ENCODE peak calls at places on chromosomes 16 and 17, in five cellular contexts. T is AG10803, V is IMR-90, Y is GM23338, A is cardiac muscle cell. F is an unnamed sample.

GRCh38 chr17:8685396-8685795 is 54.9 kb upstream of the MYH10 start:
- DNase-seq in Y (no peak), A (no peak), T (no peak), V (no peak), F (no peak)

GRCh38 chr16:46648656-46649055 is 27.5 kb upstream of the SHCBP1 start:
- DNase-seq in A (peak), V (no peak), T (no peak), Y (peak), F (no peak)

GRCh38 chr16:56938664-56939513 is 6.9 kb downstream of the HERPUD1 start:
- DNase-seq in V (no peak), T (no peak), Y (no peak), A (no peak), F (no peak)

GRCh38 chr17:2593846-2594656 is 597 bp downstream of the PAFAH1B1 start:
- DNase-seq in A (peak), Y (peak), V (peak), T (peak), F (peak)

GRCh38 chr17:58413684-58414083 is 3.6 kb downstream of the RNF43 start:
- DNase-seq in T (no peak), Y (no peak), A (no peak), V (no peak), F (no peak)

GRCh38 chr16:30185683-30186421 is 2.5 kb downstream of the CORO1A start:
- DNase-seq in Y (peak), V (no peak), A (no peak), T (no peak), F (no peak)

GRCh38 chr17:16919663-16920627 is 52.0 kb downstream of the TNFRSF13B start:
- DNase-seq in V (no peak), Y (peak), A (no peak), T (no peak), F (no peak)

GRCh38 chr17:38730526-38731379 is 612 bp downstream of the CISD3 start:
- DNase-seq in Y (peak), A (peak), T (peak), V (peak), F (peak)

GRCh38 chr16:84001726-84002125 is 33.7 kb downstream of the NECAB2 start:
- DNase-seq in V (no peak), Y (no peak), T (no peak), A (no peak), F (no peak)

GRCh38 chr17:57034807-57035754 is 50.0 kb upstream of the AKAP1 start:
- DNase-seq in Y (no peak), T (no peak), V (no peak), A (no peak), F (no peak)

GRCh38 chr17:17351356-17351891 is 48.3 kb downstream of the NT5M start:
- DNase-seq in Y (no peak), A (no peak), V (no peak), T (no peak), F (no peak)

GRCh38 chr17:17682737-17683675 is 1.7 kb downstream of the RAI1 start:
- DNase-seq in T (peak), Y (peak), A (peak), V (peak), F (peak)

GRCh38 chr16:49019081-49019633 is 262.5 kb downstream of the CBLN1 start:
- DNase-seq in V (peak), Y (peak), A (peak), T (peak), F (no peak)

GRCh38 chr17:42135664-42136653 is 13.4 kb downstream of the HSPB9 start:
- DNase-seq in A (peak), T (peak), Y (peak), V (peak), F (peak)

GRCh38 chr17:19461139-19461538 is 50.1 kb downstream of the RNF112 start:
- DNase-seq in Y (peak), T (no peak), V (no peak), A (no peak), F (no peak)

GRCh38 chr17:82200135-82200534 is 12.5 kb downstream of the CCDC57 start:
- DNase-seq in T (no peak), Y (no peak), V (no peak), A (no peak), F (no peak)

GRCh38 chr17:39139137-39139516 is 12.3 kb downstream of the PLXDC1 start:
- DNase-seq in Y (no peak), A (no peak), T (peak), V (peak), F (peak)

GRCh38 chr16:17417740-17418139 is 53.0 kb downstream of the XYLT1 start:
- DNase-seq in T (no peak), V (no peak), A (no peak), Y (no peak), F (no peak)

GRCh38 chr17:65503557-65503956 is 57.9 kb downstream of the AXIN2 start:
- DNase-seq in Y (no peak), A (no peak), T (no peak), V (no peak), F (no peak)

GRCh38 chr17:76273435-76273921 is 8.3 kb downstream of the UBALD2 start:
- DNase-seq in V (no peak), T (no peak), A (no peak), Y (no peak), F (no peak)

GRCh38 chr17:4944554-4945175 is 3.7 kb downstream of the PFN1 start:
- DNase-seq in A (no peak), Y (peak), V (no peak), T (no peak), F (no peak)

GRCh38 chr17:13728751-13729150 is 127.0 kb upstream of the HS3ST3A1 start:
- DNase-seq in T (peak), A (no peak), Y (no peak), V (peak), F (no peak)

GRCh38 chr17:48717367-48718161 is 4.8 kb downstream of the PRAC1 start:
- DNase-seq in T (no peak), A (no peak), Y (no peak), V (no peak), F (no peak)

GRCh38 chr16:50011707-50012106 is 13.3 kb upstream of the CNEP1R1 start:
- DNase-seq in V (no peak), A (no peak), Y (no peak), T (peak), F (peak)

GRCh38 chr17:69060835-69061234 is at the start of gene ABCA9:
- DNase-seq in A (no peak), Y (no peak), T (peak), V (peak), F (peak)

GRCh38 chr16:13453938-13454553 is 465.9 kb upstream of the ERCC4 start:
- DNase-seq in A (peak), Y (peak), T (peak), V (no peak), F (no peak)

GRCh38 chr17:7405413-7405881 is 1.6 kb upstream of the TMEM256 start:
- DNase-seq in Y (peak), T (no peak), A (peak), V (no peak), F (no peak)

GRCh38 chr17:7405882-7406825 is 1.5 kb upstream of the NLGN2 start:
- DNase-seq in V (no peak), Y (peak), A (no peak), T (no peak), F (no peak)

GRCh38 chr17:7404737-7405412 is 978 bp upstream of the TMEM256 start:
- DNase-seq in Y (peak), A (peak), T (no peak), V (no peak), F (peak)

GRCh38 chr17:7403043-7403901 is 625 bp downstream of the TMEM256 start:
- DNase-seq in V (no peak), A (no peak), T (no peak), Y (peak), F (no peak)

DNA sequence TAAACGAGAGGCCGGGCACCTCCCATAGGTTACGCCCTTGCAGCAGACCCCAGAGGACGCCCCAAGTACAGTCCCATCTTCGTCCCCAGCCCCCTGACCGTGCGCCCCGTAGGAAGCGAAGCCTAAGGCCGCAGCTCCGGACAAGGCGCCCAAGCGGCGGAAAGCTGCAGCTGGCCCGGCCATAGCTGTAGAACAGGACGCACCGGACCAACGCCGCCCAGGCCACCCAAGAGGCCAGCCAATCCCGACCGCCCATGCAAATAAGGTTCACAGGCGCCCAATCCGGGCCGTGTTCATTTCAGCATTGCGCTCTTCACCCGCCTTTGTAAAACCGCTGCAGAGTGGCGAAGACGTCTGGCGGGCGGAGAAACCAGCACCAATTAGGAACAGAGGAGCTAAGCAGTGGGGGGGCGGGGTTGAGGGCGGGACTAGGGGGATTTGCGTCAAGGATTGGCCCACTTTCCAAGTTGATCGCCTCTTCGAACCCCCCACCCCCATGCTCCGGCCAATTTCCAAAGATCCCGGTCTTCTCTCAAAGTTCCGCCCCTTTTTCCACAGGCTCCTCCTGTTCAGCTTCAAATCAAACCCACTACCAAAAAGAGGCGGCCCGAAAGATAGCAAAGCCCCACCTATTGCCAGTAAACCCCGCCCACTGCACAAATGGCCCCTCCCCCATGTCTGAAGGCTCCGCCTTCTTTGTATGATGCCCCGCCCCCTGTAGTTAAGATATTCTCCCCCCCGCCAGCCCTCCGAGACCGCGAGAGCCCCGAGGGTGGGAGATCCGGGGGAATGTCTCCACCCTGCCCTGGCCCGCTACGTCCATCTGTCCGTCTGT is at the start of gene TMEM256:
- DNase-seq in A (peak), Y (peak), V (peak), T (peak), F (peak)
- TF ChIP-seq CTCF in A (no peak), Y (no peak), V (no peak), T (no peak), F (no peak)

GRCh38 chr17:44308865-44309264 is 464 bp downstream of the RUNDC3A start:
- DNase-seq in T (no peak), A (no peak), V (no peak), Y (no peak), F (no peak)
- H3K4me3 ChIP-seq in T (no peak), A (no peak), V (no peak), Y (peak), F (peak)

DNA sequence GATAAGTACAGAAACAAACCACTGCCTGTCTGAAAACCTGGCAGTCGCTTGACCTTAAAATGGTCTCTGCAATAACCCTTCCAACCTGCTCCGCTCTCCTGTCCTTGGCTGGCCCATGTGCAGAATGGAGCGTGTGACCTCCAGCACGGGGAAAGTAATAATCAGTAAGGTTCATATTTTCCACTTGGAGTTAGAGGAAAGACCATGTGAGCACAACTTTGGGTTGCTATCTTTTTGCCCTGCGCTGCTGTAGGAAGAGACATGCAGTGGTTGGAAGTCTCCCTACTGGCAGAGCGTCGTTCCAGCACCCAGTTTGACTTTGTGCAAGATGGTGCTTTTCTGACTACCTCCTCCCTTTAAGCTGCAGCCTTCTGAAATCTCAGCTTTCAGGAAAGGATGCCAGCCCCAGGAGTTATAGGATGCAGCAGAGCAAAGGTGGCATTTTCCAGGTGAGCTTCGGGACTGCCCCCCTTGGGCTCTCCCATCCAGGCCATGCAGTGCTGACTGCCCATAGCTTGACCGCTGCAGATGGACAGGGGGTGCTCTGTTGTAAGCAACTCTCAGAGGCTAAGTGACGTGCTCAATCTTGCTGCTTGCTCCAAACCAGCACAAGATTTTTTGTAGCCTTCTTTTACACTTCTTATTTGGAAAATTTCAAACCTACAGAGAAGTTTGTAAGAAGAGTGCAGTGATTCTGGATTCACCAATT is 110.7 kb upstream of the NOL11 start:
- DNase-seq in V (no peak), A (no peak), Y (peak), T (no peak), F (peak)
- TF ChIP-seq CTCF in V (no peak), A (no peak), Y (no peak), T (no peak), F (no peak)

DNA sequence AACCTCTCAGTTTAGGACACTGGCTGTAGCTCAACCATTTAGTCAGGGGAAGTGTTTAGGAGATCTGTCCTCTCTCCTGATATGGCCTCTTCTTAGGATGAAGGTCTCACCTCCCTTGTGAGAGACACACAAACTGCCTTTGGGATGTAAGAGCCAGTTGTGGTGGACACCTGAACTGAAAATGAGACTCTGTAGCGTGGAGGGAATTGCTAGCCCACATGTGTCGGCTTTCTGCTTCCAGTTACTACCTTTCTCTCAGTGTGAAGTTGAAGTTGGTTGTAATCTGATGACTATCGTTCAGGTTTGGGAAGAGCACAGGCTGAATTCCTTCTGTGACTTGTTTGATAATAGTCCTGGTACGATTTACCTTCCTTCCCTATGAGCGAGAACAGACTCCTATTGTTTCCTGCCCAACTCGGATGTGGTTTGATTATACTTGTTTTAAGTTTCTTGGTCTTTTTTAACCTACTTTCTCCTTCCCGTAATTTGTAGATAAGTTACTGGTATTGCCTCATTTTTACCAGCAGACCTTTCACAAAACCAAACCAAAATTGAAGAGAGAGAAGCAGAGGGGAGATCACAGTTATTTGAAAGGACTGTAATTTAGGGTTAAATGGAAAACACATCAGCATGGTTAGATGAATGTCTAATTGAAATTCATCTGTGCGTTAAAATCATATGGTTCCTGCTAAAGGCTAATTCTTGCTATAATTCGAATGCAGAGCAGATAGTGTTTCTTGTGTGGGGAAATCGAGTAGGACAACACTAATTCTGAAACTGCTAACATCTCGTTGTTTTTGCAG is 43.2 kb downstream of the CLEC16A start:
- DNase-seq in A (no peak), V (no peak), T (no peak), Y (no peak), F (no peak)
- H3K4me3 ChIP-seq in A (no peak), V (no peak), T (no peak), Y (no peak), F (no peak)

GRCh38 chr17:30449480-30449879 is 27.7 kb upstream of the GOSR1 start:
- DNase-seq in A (no peak), V (peak), Y (no peak), T (peak), F (peak)
- TF ChIP-seq CTCF in A (no peak), V (no peak), Y (no peak), T (no peak), F (no peak)

DNA sequence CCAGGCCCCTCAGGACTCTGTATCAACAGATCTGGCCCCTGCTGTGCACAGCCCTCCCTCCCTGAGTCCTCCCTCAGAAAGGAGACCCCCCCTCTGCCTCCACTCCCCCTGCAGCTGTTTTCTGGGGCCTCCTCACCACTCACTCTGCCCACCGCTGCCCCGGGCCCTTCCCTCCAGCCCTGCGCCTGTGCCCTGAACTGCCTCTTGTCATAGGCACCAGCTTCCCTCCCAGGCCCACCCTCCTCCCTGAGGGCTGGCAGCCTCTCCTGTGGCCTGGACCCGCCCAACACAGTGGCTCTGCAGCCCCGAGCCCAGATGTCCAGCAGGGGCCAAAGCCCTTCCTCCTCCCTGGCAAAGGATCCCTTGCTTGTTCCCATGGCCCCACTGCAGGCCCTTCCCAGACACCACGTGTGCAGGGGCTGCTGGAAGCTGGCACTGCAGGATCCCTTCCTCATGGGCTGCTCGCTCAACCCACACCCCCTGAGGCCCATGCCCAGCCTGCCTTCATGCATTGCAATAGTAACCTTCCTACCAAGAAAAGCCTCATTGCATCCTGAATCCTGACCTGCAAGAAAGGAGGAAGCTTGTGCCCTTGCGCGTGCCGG is 25.8 kb downstream of the GNPTG start:
- DNase-seq in T (no peak), V (no peak), A (no peak), Y (no peak), F (no peak)
- H3K4me3 ChIP-seq in T (no peak), V (no peak), A (no peak), Y (peak), F (no peak)

GRCh38 chr17:72501404-72502110 is 380.7 kb downstream of the SOX9 start:
- DNase-seq in V (no peak), Y (no peak), A (no peak), T (no peak), F (no peak)
- TF ChIP-seq CTCF in V (no peak), Y (no peak), A (no peak), T (no peak), F (no peak)

GRCh38 chr17:28339431-28339830 is 3.9 kb downstream of the TNFAIP1 start:
- DNase-seq in Y (no peak), V (no peak), T (no peak), A (no peak), F (no peak)
- H3K4me3 ChIP-seq in Y (no peak), V (no peak), T (no peak), A (no peak), F (no peak)

F was measured in fibroblast of pulmonary artery.